ENCODE peak calls at places on chromosomes 7 and 10, in four cellular contexts. One of them, this sample, is unnamed.

GRCh38 chr7:114133717-114134116 is 214.9 kb upstream of the PPP1R3A start:
- DNase-seq in fibroblast of lung: no peak
- DNase-seq in M059J: no peak
- DNase-seq in left cardiac atrium: no peak
- DNase-seq in this sample: no peak

GRCh38 chr7:140638311-140638791 is 2.3 kb downstream of the DENND2A start:
- DNase-seq in M059J: peak
- DNase-seq in fibroblast of lung: peak
- DNase-seq in left cardiac atrium: no peak
- DNase-seq in this sample: peak

GRCh38 chr10:103049237-103049636 is 131.1 kb downstream of the CNNM2 start:
- DNase-seq in left cardiac atrium: no peak
- DNase-seq in fibroblast of lung: no peak
- DNase-seq in M059J: no peak
- DNase-seq in this sample: no peak

GRCh38 chr7:123538189-123538714 is 3.9 kb upstream of the IQUB start:
- DNase-seq in fibroblast of lung: peak
- DNase-seq in M059J: peak
- DNase-seq in left cardiac atrium: no peak
- DNase-seq in this sample: peak

GRCh38 chr10:19767876-19768275 is 48.4 kb upstream of the PLXDC2 start:
- DNase-seq in fibroblast of lung: no peak
- DNase-seq in left cardiac atrium: no peak
- DNase-seq in M059J: no peak
- DNase-seq in this sample: peak

GRCh38 chr7:154960063-154960790 is 42.7 kb downstream of the PAXIP1 start:
- DNase-seq in fibroblast of lung: peak
- DNase-seq in left cardiac atrium: no peak
- DNase-seq in M059J: peak
- DNase-seq in this sample: no peak

GRCh38 chr10:126734015-126734414 is 63.5 kb upstream of the C10orf90 start:
- DNase-seq in left cardiac atrium: no peak
- DNase-seq in fibroblast of lung: peak
- DNase-seq in M059J: no peak
- DNase-seq in this sample: no peak

GRCh38 chr7:158017226-158018060 is 570.2 kb downstream of the PTPRN2 start:
- DNase-seq in M059J: no peak
- DNase-seq in fibroblast of lung: no peak
- DNase-seq in left cardiac atrium: no peak
- DNase-seq in this sample: no peak

GRCh38 chr7:40763319-40764287 is 628.8 kb downstream of the SUGCT start:
- DNase-seq in fibroblast of lung: peak
- DNase-seq in left cardiac atrium: no peak
- DNase-seq in M059J: peak
- DNase-seq in this sample: peak

GRCh38 chr7:29977926-29978652 is 11.5 kb downstream of the SCRN1 start:
- DNase-seq in M059J: peak
- DNase-seq in fibroblast of lung: no peak
- DNase-seq in left cardiac atrium: no peak
- DNase-seq in this sample: no peak

GRCh38 chr7:151680810-151681209 is 161.1 kb upstream of the RHEB start:
- DNase-seq in M059J: no peak
- DNase-seq in left cardiac atrium: no peak
- DNase-seq in fibroblast of lung: no peak
- DNase-seq in this sample: no peak

GRCh38 chr10:114412907-114413386 is 8.6 kb upstream of the AFAP1L2 start:
- DNase-seq in fibroblast of lung: peak
- DNase-seq in M059J: peak
- DNase-seq in left cardiac atrium: peak
- DNase-seq in this sample: peak

This sample was measured in RPMI7951.